ENCODE peak calls at places on chromosomes 4 and X, in six cellular contexts. P, W, T, K, H and S are unnamed samples.

GRCh38 chrX:41684138-41684537 is 4.6 kb upstream of the GPR34 start:
- DNase-seq in P (no peak), W (no peak), T (no peak), K (no peak), H (no peak), S (peak; percentile 6)

GRCh38 chr4:164177186-164177585 is 576.7 kb upstream of the SMIM31 start:
- DNase-seq in P (no peak), W (no peak), T (no peak), K (no peak), H (no peak), S (no peak)

GRCh38 chr4:153464068-153464467 is 2.1 kb upstream of the TMEM131L start:
- DNase-seq in P (no peak), W (no peak), T (no peak), K (no peak), H (no peak), S (peak; percentile 12)

GRCh38 chrX:72128881-72129280 is 2.8 kb downstream of the RTL5 start:
- DNase-seq in P (no peak), W (no peak), T (no peak), K (no peak), H (no peak), S (peak; percentile 44)

GRCh38 chr4:39255266-39255665 is 72.9 kb downstream of the WDR19 start:
- DNase-seq in P (no peak), W (no peak), T (no peak), K (no peak), H (no peak), S (peak; percentile 68)

GRCh38 chr4:42643685-42644084 is 13.2 kb downstream of the ATP8A1 start:
- DNase-seq in P (no peak), W (no peak), T (peak; percentile 92), K (no peak), H (no peak), S (no peak)

GRCh38 chr4:19944806-19945205 is 306.9 kb upstream of the SLIT2 start:
- DNase-seq in P (no peak), W (no peak), T (no peak), K (no peak), H (no peak), S (no peak)

GRCh38 chr4:67892905-67893304 is 9.1 kb upstream of the TMPRSS11D start:
- DNase-seq in P (no peak), W (no peak), T (no peak), K (no peak), H (no peak), S (no peak)

GRCh38 chr4:2266181-2266580 is 4.3 kb upstream of the MXD4 start:
- DNase-seq in P (no peak), W (no peak), T (no peak), K (no peak), H (no peak), S (no peak)

GRCh38 chr4:93809773-93810172 is 18.8 kb upstream of the ATOH1 start:
- DNase-seq in P (no peak), W (peak; percentile 40), T (no peak), K (no peak), H (no peak), S (no peak)

GRCh38 chrX:107935200-107935599 is 47.0 kb downstream of the TEX13B start:
- DNase-seq in P (no peak), W (no peak), T (no peak), K (no peak), H (no peak), S (peak; percentile 44)

GRCh38 chr4:124203613-124204284 is 508.8 kb downstream of the ANKRD50 start:
- DNase-seq in P (no peak), W (no peak), T (no peak), K (no peak), H (no peak), S (peak; percentile 73)

GRCh38 chrX:131830400-131831184 is 192.5 kb upstream of the STK26 start:
- DNase-seq in P (no peak), W (peak; percentile 74), T (peak; percentile 92), K (peak; percentile 51), H (no peak), S (peak; percentile 71)

GRCh38 chrX:107480272-107480671 is 30.8 kb downstream of the FRMPD3 start:
- DNase-seq in P (no peak), W (no peak), T (no peak), K (no peak), H (no peak), S (no peak)

GRCh38 chr4:155766544-155766943 is 7.7 kb downstream of the GUCY1B1 start:
- DNase-seq in P (no peak), W (no peak), T (no peak), K (no peak), H (no peak), S (no peak)

GRCh38 chrX:131262738-131263679 is 26.1 kb downstream of the IGSF1 start:
- DNase-seq in P (no peak), W (peak; percentile 15), T (peak; percentile 54), K (no peak), H (no peak), S (peak; percentile 47)

GRCh38 chr4:83093060-83093640 is 21.4 kb downstream of the PLAC8 start:
- DNase-seq in P (no peak), W (no peak), T (no peak), K (no peak), H (no peak), S (no peak)

GRCh38 chr4:16627999-16628398 is 270.4 kb downstream of the LDB2 start:
- DNase-seq in P (no peak), W (no peak), T (no peak), K (no peak), H (no peak), S (peak; percentile 90)

GRCh38 chr4:113760852-113761681 is 471 bp downstream of the CAMK2D start:
- DNase-seq in P (peak; percentile 12), W (peak; percentile 84), T (peak; percentile 64), K (peak; percentile 55), H (peak; percentile 46), S (peak; percentile 43)

GRCh38 chr4:143282170-143282760 is 54.4 kb upstream of the GAB1 start:
- DNase-seq in P (no peak), W (no peak), T (no peak), K (no peak), H (no peak), S (no peak)

GRCh38 chrX:15738686-15739016 is 581 bp downstream of the CA5B start:
- DNase-seq in P (no peak), W (no peak), T (no peak), K (no peak), H (no peak), S (no peak)

GRCh38 chr4:125541836-125542235 is 227.1 kb downstream of the FAT4 start:
- DNase-seq in P (no peak), W (no peak), T (no peak), K (no peak), H (no peak), S (no peak)

GRCh38 chrX:67555578-67556203 is 11.9 kb downstream of the AR start:
- DNase-seq in P (no peak), W (peak; percentile 19), T (peak; percentile 27), K (no peak), H (no peak), S (peak; percentile 10)

GRCh38 chr4:153486281-153487151 is 20.4 kb downstream of the TMEM131L start:
- DNase-seq in P (no peak), W (no peak), T (no peak), K (no peak), H (no peak), S (peak; percentile 93)

GRCh38 chr4:188005561-188005960 is 10.0 kb downstream of the ZFP42 start:
- DNase-seq in P (no peak), W (no peak), T (no peak), K (no peak), H (no peak), S (no peak)